ENCODE peak calls at places on chromosomes 7 and 10, in ten cellular contexts. One of them, this sample, is unnamed.

GRCh38 chr10:91879514-91880170 is 29.6 kb downstream of the FGFBP3 start:
- DNase-seq in esophagus muscularis mucosa: no peak
- DNase-seq in sigmoid colon: no peak
- DNase-seq in transverse colon: no peak
- DNase-seq in stomach: no peak
- DNase-seq in ovary: no peak
- DNase-seq in A549: no peak
- DNase-seq in HepG2: no peak
- DNase-seq in H1: no peak
- DNase-seq in tibial nerve: no peak
- DNase-seq in this sample: no peak

GRCh38 chr10:21518629-21519321 is 6.7 kb downstream of the SKIDA1 start:
- DNase-seq in transverse colon: no peak
- DNase-seq in A549: peak
- DNase-seq in tibial nerve: no peak
- DNase-seq in esophagus muscularis mucosa: no peak
- DNase-seq in ovary: peak
- DNase-seq in HepG2: no peak
- DNase-seq in H1: no peak
- DNase-seq in stomach: no peak
- DNase-seq in sigmoid colon: no peak
- DNase-seq in this sample: no peak

GRCh38 chr10:58954163-58954562 is 222.3 kb upstream of the PHYHIPL start:
- DNase-seq in HepG2: no peak
- DNase-seq in sigmoid colon: no peak
- DNase-seq in stomach: no peak
- DNase-seq in esophagus muscularis mucosa: no peak
- DNase-seq in transverse colon: no peak
- DNase-seq in ovary: no peak
- DNase-seq in A549: no peak
- DNase-seq in H1: no peak
- DNase-seq in tibial nerve: no peak
- DNase-seq in this sample: no peak

GRCh38 chr7:51013861-51014511 is 231.3 kb upstream of the GRB10 start:
- DNase-seq in HepG2: no peak
- DNase-seq in A549: no peak
- DNase-seq in transverse colon: no peak
- DNase-seq in H1: no peak
- DNase-seq in tibial nerve: no peak
- DNase-seq in ovary: no peak
- DNase-seq in esophagus muscularis mucosa: peak
- DNase-seq in stomach: no peak
- DNase-seq in sigmoid colon: no peak
- DNase-seq in this sample: no peak

GRCh38 chr7:31043035-31043434 is 9.1 kb upstream of the ADCYAP1R1 start:
- DNase-seq in sigmoid colon: no peak
- DNase-seq in esophagus muscularis mucosa: no peak
- DNase-seq in stomach: no peak
- DNase-seq in transverse colon: no peak
- DNase-seq in A549: no peak
- DNase-seq in HepG2: no peak
- DNase-seq in H1: no peak
- DNase-seq in tibial nerve: no peak
- DNase-seq in ovary: no peak
- DNase-seq in this sample: no peak

GRCh38 chr10:3749597-3750351 is 35.2 kb downstream of the KLF6 start:
- DNase-seq in A549: no peak
- DNase-seq in tibial nerve: no peak
- DNase-seq in ovary: no peak
- DNase-seq in H1: no peak
- DNase-seq in sigmoid colon: peak
- DNase-seq in HepG2: peak
- DNase-seq in esophagus muscularis mucosa: peak
- DNase-seq in transverse colon: no peak
- DNase-seq in stomach: no peak
- DNase-seq in this sample: no peak

GRCh38 chr10:93267521-93267920 is 193.8 kb downstream of the CYP26A1 start:
- DNase-seq in sigmoid colon: no peak
- DNase-seq in stomach: no peak
- DNase-seq in A549: no peak
- DNase-seq in esophagus muscularis mucosa: no peak
- DNase-seq in H1: no peak
- DNase-seq in ovary: no peak
- DNase-seq in HepG2: no peak
- DNase-seq in tibial nerve: no peak
- DNase-seq in transverse colon: no peak
- DNase-seq in this sample: no peak

GRCh38 chr10:111479966-111480365 is 403.1 kb downstream of the ADRA2A start:
- DNase-seq in HepG2: no peak
- DNase-seq in sigmoid colon: no peak
- DNase-seq in tibial nerve: no peak
- DNase-seq in H1: no peak
- DNase-seq in ovary: no peak
- DNase-seq in esophagus muscularis mucosa: peak
- DNase-seq in A549: no peak
- DNase-seq in transverse colon: no peak
- DNase-seq in stomach: no peak
- DNase-seq in this sample: no peak

GRCh38 chr10:3776796-3777571 is 8.0 kb downstream of the KLF6 start:
- DNase-seq in A549: peak
- DNase-seq in esophagus muscularis mucosa: no peak
- DNase-seq in ovary: no peak
- DNase-seq in tibial nerve: no peak
- DNase-seq in stomach: peak
- DNase-seq in H1: no peak
- DNase-seq in transverse colon: peak
- DNase-seq in sigmoid colon: peak
- DNase-seq in HepG2: peak
- DNase-seq in this sample: no peak

GRCh38 chr7:155453296-155454182 is 4.4 kb upstream of the EN2 start:
- DNase-seq in stomach: no peak
- DNase-seq in tibial nerve: no peak
- DNase-seq in A549: no peak
- DNase-seq in H1: no peak
- DNase-seq in esophagus muscularis mucosa: no peak
- DNase-seq in transverse colon: no peak
- DNase-seq in ovary: no peak
- DNase-seq in sigmoid colon: no peak
- DNase-seq in HepG2: no peak
- DNase-seq in this sample: no peak

GRCh38 chr10:15379043-15379442 is 8.0 kb upstream of the FAM171A1 start:
- DNase-seq in transverse colon: no peak
- DNase-seq in H1: no peak
- DNase-seq in HepG2: no peak
- DNase-seq in tibial nerve: no peak
- DNase-seq in sigmoid colon: no peak
- DNase-seq in stomach: no peak
- DNase-seq in esophagus muscularis mucosa: peak
- DNase-seq in ovary: no peak
- DNase-seq in A549: no peak
- DNase-seq in this sample: no peak

GRCh38 chr7:147547252-147547897 is 1043.2 kb upstream of the C7orf33 start:
- DNase-seq in sigmoid colon: no peak
- DNase-seq in transverse colon: peak
- DNase-seq in ovary: no peak
- DNase-seq in A549: peak
- DNase-seq in esophagus muscularis mucosa: no peak
- DNase-seq in HepG2: peak
- DNase-seq in tibial nerve: no peak
- DNase-seq in H1: peak
- DNase-seq in stomach: peak
- DNase-seq in this sample: no peak

GRCh38 chr7:155291729-155292128 is 5.9 kb upstream of the INSIG1 start:
- DNase-seq in tibial nerve: no peak
- DNase-seq in transverse colon: no peak
- DNase-seq in A549: no peak
- DNase-seq in ovary: no peak
- DNase-seq in esophagus muscularis mucosa: no peak
- DNase-seq in HepG2: no peak
- DNase-seq in sigmoid colon: no peak
- DNase-seq in H1: no peak
- DNase-seq in stomach: no peak
- DNase-seq in this sample: no peak

DNA sequence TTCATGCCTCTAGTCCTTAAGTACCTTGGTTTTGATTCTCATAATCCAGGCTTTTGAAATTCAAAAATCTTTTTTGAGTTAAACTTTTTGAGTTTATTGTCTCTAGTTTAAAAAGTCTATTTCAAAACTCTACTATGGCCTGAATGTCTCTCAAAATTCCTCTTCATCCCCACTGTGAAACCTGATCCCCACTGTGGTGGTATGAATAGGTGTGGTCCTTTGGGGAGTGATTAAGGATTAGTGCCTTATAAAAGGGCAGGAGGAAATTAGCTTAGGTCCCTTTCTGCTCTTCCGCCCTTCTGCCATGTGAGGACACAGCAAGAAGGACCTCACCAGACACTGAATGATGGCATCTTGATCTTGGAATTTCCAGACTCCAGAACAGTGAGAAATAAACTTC is 44.1 kb upstream of the JAZF1 start:
- DNase-seq in transverse colon: no peak
- DNase-seq in tibial nerve: no peak
- DNase-seq in sigmoid colon: no peak
- DNase-seq in H1: no peak
- DNase-seq in stomach: no peak
- DNase-seq in HepG2: no peak
- DNase-seq in esophagus muscularis mucosa: no peak
- DNase-seq in ovary: no peak
- DNase-seq in A549: no peak
- DNase-seq in this sample: no peak
- TF ChIP-seq EP300 in transverse colon: no peak
- TF ChIP-seq EP300 in tibial nerve: no peak
- TF ChIP-seq EP300 in sigmoid colon: no peak
- TF ChIP-seq EP300 in H1: no peak
- TF ChIP-seq EP300 in stomach: no peak
- TF ChIP-seq EP300 in HepG2: no peak
- TF ChIP-seq EP300 in esophagus muscularis mucosa: no peak
- TF ChIP-seq EP300 in ovary: no peak
- TF ChIP-seq EP300 in A549: no peak
- TF ChIP-seq EP300 in this sample: no peak

DNA sequence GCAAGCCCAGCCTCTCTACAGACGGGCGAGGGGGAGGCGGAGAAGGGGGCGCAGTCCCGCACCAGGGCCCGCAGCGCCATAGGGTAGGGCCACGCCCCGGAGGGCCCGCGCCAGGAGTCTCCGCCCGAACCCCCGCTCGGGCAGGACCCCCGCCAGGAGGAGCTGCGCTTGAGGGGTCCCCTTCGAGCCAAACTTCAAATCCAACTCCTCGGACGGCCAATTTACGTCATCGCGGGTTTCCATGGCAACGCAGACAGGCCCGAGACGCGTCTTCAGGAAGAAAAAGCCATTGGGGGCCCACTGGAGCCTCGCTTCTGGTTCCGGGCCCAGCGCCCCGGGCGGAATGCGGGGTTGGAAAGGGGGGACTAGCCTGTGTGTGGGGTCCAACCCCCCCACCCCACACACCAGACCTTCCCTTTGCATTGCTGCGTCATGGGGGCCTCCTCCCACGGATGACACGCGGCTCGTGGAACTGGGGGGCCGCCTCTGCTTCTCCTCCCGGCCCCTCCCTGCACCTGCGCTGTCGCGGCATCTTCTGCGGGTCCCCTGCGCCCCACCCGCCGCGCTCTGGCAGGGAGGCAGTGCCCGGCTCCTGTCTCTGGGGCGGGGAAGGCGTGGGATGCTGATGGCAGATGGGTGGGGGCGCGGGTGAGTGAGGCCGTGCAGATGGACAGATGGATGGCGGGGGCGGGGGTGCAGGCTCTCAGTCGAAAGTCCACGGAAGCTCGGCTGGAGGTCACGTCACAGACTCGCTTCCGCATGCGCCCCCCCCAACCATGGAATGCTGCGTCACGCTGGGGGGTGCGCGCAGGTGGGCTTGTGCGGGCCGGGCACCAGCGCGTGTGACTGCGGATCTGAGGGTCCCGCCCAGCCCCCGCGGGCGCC is 1.2 kb downstream of the CALY start:
- DNase-seq in ovary: peak
- DNase-seq in esophagus muscularis mucosa: no peak
- DNase-seq in HepG2: no peak
- DNase-seq in sigmoid colon: no peak
- DNase-seq in tibial nerve: peak
- DNase-seq in H1: no peak
- DNase-seq in transverse colon: peak
- DNase-seq in A549: peak
- DNase-seq in stomach: peak
- DNase-seq in this sample: no peak
- TF ChIP-seq EP300 in ovary: no peak
- TF ChIP-seq EP300 in esophagus muscularis mucosa: no peak
- TF ChIP-seq EP300 in HepG2: no peak
- TF ChIP-seq EP300 in sigmoid colon: no peak
- TF ChIP-seq EP300 in tibial nerve: no peak
- TF ChIP-seq EP300 in H1: no peak
- TF ChIP-seq EP300 in transverse colon: no peak
- TF ChIP-seq EP300 in A549: no peak
- TF ChIP-seq EP300 in stomach: no peak
- TF ChIP-seq EP300 in this sample: no peak

DNA sequence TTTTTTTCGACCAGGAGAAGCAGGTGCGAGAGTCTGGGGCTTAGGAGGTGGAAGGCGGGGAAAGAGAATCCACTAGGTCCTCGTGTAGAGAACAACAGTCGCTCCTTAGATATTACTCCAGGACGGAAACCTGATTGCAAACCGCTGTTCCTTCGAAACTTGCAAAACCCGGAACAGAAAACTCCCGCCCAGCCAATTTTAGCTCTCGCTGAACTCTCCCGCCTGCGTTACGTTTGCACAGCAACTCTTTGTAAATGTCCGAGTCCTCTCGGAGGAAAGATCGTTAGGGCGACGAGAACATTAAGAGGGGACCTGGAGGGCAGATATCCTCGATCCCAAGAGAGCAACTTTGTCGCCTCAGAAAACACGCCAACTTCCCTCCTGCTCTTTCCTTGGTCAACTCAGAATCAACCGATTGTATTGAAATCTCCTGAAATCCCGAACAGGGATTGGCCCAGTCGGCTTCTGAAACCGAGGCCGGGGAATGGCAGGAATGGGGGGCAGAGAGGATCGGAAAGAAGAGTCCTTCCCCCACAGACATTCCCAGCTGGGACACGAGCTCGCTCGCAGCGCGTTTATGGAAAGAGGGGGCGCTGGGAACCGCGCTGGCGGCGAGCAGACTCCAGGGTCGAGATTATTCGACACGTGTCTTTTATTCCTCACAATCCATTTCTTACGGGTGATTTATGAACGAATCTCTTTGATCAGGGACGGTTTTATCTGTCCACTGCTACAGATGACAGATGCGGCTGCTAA is 9.9 kb downstream of the TWIST1 start:
- DNase-seq in transverse colon: no peak
- DNase-seq in ovary: no peak
- DNase-seq in esophagus muscularis mucosa: no peak
- DNase-seq in H1: no peak
- DNase-seq in tibial nerve: no peak
- DNase-seq in HepG2: no peak
- DNase-seq in stomach: no peak
- DNase-seq in sigmoid colon: peak
- DNase-seq in A549: no peak
- DNase-seq in this sample: peak
- TF ChIP-seq EP300 in transverse colon: no peak
- TF ChIP-seq EP300 in ovary: no peak
- TF ChIP-seq EP300 in esophagus muscularis mucosa: no peak
- TF ChIP-seq EP300 in H1: no peak
- TF ChIP-seq EP300 in tibial nerve: peak
- TF ChIP-seq EP300 in HepG2: no peak
- TF ChIP-seq EP300 in stomach: no peak
- TF ChIP-seq EP300 in sigmoid colon: no peak
- TF ChIP-seq EP300 in A549: no peak
- TF ChIP-seq EP300 in this sample: no peak

GRCh38 chr7:127904706-127905056 is 126.6 kb downstream of the LRRC4 start:
- DNase-seq in esophagus muscularis mucosa: no peak
- DNase-seq in stomach: no peak
- DNase-seq in tibial nerve: no peak
- DNase-seq in transverse colon: no peak
- DNase-seq in sigmoid colon: no peak
- DNase-seq in HepG2: no peak
- DNase-seq in H1: no peak
- DNase-seq in ovary: no peak
- DNase-seq in A549: no peak
- DNase-seq in this sample: no peak
- TF ChIP-seq EP300 in esophagus muscularis mucosa: no peak
- TF ChIP-seq EP300 in stomach: no peak
- TF ChIP-seq EP300 in tibial nerve: no peak
- TF ChIP-seq EP300 in transverse colon: no peak
- TF ChIP-seq EP300 in sigmoid colon: no peak
- TF ChIP-seq EP300 in HepG2: no peak
- TF ChIP-seq EP300 in H1: no peak
- TF ChIP-seq EP300 in ovary: no peak
- TF ChIP-seq EP300 in A549: no peak
- TF ChIP-seq EP300 in this sample: no peak